ENCODE peak calls at places on chromosomes 13 and 19, in nine cellular contexts. Y is GM10248; A is dorsolateral prefrontal cortex; B is CD4-positive, alpha-beta T cell; X is CD8-positive, alpha-beta T cell; S is fibroblast of mammary gland; V is suprapubic skin; G is DND-41; U is right lobe of liver. E is an unnamed sample.

GRCh38 chr13:31965361-31966066 is 66.1 kb upstream of the FRY start:
- DNase-seq in A (no peak), Y (peak; percentile 46), U (no peak), G (no peak), V (no peak), X (no peak), B (no peak), S (no peak), E (peak; percentile 84)

GRCh38 chr13:74966814-74967213 is 515.2 kb downstream of the TBC1D4 start:
- DNase-seq in G (no peak), U (no peak), A (no peak), B (no peak), V (no peak), S (peak; percentile 12), Y (no peak), X (no peak), E (peak; percentile 69)

GRCh38 chr13:77370888-77371287 is 44.0 kb upstream of the MYCBP2 start:
- DNase-seq in X (no peak), U (no peak), V (no peak), B (no peak), G (no peak), A (no peak), Y (no peak), S (no peak), E (no peak)

GRCh38 chr13:51494151-51494550 is 41.3 kb upstream of the INTS6 start:
- DNase-seq in V (no peak), U (no peak), X (no peak), B (no peak), A (no peak), Y (no peak), S (peak; percentile 14), G (no peak), E (peak; percentile 67)

GRCh38 chr19:19559942-19560341 is 21.9 kb downstream of the CILP2 start:
- DNase-seq in X (no peak), A (no peak), V (no peak), S (no peak), U (no peak), Y (no peak), G (no peak), B (no peak), E (no peak)

GRCh38 chr19:677201-677600 is 1.0 kb downstream of the FSTL3 start:
- DNase-seq in V (no peak), G (no peak), B (no peak), X (no peak), A (peak; percentile 37), U (peak; percentile 42), Y (no peak), S (peak; percentile 85), E (peak; percentile 87)

GRCh38 chr13:37657134-37657533 is 58.6 kb upstream of the POSTN start:
- DNase-seq in Y (no peak), U (no peak), A (no peak), V (no peak), S (peak; percentile 69), X (no peak), B (no peak), G (no peak), E (peak; percentile 67)

GRCh38 chr19:3404324-3405260 is 38.2 kb downstream of the NFIC start:
- DNase-seq in Y (no peak), A (peak; percentile 85), S (peak; percentile 92), U (peak; percentile 83), V (peak; percentile 92), B (no peak), X (no peak), G (no peak), E (peak; percentile 92)

GRCh38 chr13:76425930-76426329 is 460.3 kb downstream of the KCTD12 start:
- DNase-seq in X (no peak), Y (no peak), S (peak; percentile 95), G (no peak), A (no peak), U (no peak), V (no peak), B (no peak), E (peak; percentile 85)

GRCh38 chr19:7505682-7506384 is 10.1 kb upstream of the ZNF358 start:
- DNase-seq in X (no peak), A (no peak), Y (peak; percentile 75), S (no peak), G (no peak), U (peak; percentile 45), V (no peak), B (no peak), E (no peak)

GRCh38 chr13:99655351-99656091 is 154.2 kb downstream of the TM9SF2 start:
- DNase-seq in U (peak; percentile 84), B (no peak), V (no peak), S (peak; percentile 79), G (no peak), X (no peak), Y (no peak), A (no peak), E (peak; percentile 21)

GRCh38 chr13:48161530-48162179 is 66.8 kb upstream of the MED4 start:
- DNase-seq in Y (no peak), S (no peak), B (no peak), A (no peak), G (no peak), X (no peak), V (peak; percentile 80), U (peak; percentile 50), E (no peak)

GRCh38 chr13:37984357-37984756 is 114.8 kb upstream of the TRPC4 start:
- DNase-seq in U (no peak), Y (no peak), B (no peak), V (no peak), S (peak; percentile 0), G (no peak), A (no peak), X (no peak), E (no peak)

GRCh38 chr13:95924389-95924994 is 128.7 kb downstream of the UGGT2 start:
- DNase-seq in G (no peak), U (no peak), Y (no peak), S (peak; percentile 77), X (no peak), V (no peak), A (no peak), B (no peak), E (peak; percentile 96)

GRCh38 chr19:35408284-35409171 is 37.7 kb downstream of the GPR42 start:
- DNase-seq in B (no peak), A (no peak), Y (peak; percentile 55), G (no peak), V (peak; percentile 41), X (no peak), S (no peak), U (no peak), E (no peak)

GRCh38 chr13:112820318-112820717 is 130.5 kb downstream of the ATP11A start:
- DNase-seq in V (peak; percentile 37), S (no peak), B (no peak), G (no peak), A (no peak), U (no peak), X (no peak), Y (no peak), E (no peak)

GRCh38 chr19:35262101-35262761 is 6.5 kb upstream of the USF2 start:
- DNase-seq in A (no peak), X (no peak), Y (peak; percentile 8), V (peak; percentile 54), S (no peak), B (no peak), U (no peak), G (no peak), E (no peak)

GRCh38 chr13:109785141-109785891 is 1.1 kb downstream of the IRS2 start:
- DNase-seq in B (peak; percentile 40), U (peak; percentile 64), A (no peak), Y (no peak), X (peak; percentile 41), S (peak; percentile 54), V (no peak), G (no peak), E (peak; percentile 85)

GRCh38 chr13:39600766-39601165 is 2.2 kb downstream of the LHFPL6 start:
- DNase-seq in Y (no peak), A (no peak), B (no peak), U (no peak), V (no peak), G (no peak), S (peak; percentile 48), X (no peak), E (peak; percentile 56)
- TF ChIP-seq CTCF in Y (no peak), A (peak; percentile 25), B (no peak), U (no peak), V (no peak), G (no peak), S (peak; percentile 42), X (no peak), E (peak; percentile 60)

GRCh38 chr19:46955813-46956371 is 63.7 kb upstream of the NPAS1 start:
- DNase-seq in U (no peak), S (no peak), B (no peak), G (peak; percentile 14), X (no peak), Y (no peak), V (no peak), A (no peak), E (no peak)
- TF ChIP-seq CTCF in U (no peak), S (no peak), B (no peak), G (no peak), X (no peak), Y (no peak), V (no peak), A (no peak), E (no peak)

GRCh38 chr13:102091231-102091630 is 310.6 kb downstream of the FGF14 start:
- DNase-seq in B (no peak), U (no peak), X (no peak), G (no peak), Y (no peak), S (peak; percentile 35), A (no peak), V (no peak), E (peak; percentile 56)
- TF ChIP-seq CTCF in B (no peak), U (no peak), X (no peak), G (peak; percentile 16), Y (no peak), S (no peak), A (no peak), V (no peak), E (peak; percentile 63)

GRCh38 chr19:16920816-16921529 is 32.2 kb downstream of the F2RL3 start:
- DNase-seq in X (no peak), B (no peak), U (no peak), V (no peak), A (no peak), Y (no peak), S (peak; percentile 91), G (no peak), E (peak; percentile 81)
- TF ChIP-seq CTCF in X (no peak), B (no peak), U (no peak), V (no peak), A (no peak), Y (no peak), S (no peak), G (no peak), E (no peak)

DNA sequence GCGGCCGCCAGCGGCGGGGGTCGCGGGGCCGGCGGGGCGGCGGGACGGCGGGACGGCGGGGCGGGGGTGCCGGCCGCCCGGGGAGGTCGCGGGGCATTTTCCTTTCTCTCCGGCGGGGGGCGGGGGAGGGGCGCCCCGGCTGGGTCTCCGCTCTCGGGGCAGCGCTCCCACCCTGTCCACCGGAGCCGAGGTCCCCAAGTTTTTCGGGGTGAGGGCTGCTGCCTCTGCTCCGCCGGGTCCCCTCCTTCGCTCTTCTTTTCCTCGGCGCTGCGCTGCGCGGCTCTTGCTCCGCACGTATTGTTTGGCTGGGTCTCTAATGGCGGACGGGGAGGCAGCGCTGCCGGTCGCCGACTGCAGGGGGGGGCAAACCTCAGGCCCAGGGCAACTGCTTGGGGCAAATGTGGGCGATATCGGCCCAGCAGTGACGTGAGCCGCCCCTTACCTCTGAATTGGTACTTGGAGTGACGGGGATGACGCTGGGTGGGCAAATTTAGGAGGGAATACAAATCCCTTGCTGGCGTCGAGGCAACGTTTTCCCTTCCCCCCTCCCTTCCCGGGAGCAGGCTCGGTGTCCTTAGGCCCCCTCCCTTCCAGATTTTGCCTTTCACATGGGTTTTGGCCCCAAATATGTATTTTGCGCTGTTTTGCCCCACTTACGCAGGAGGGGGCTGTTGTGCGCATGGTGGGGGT is 759 bp downstream of the ZMYM2 start:
- DNase-seq in X (peak; percentile 53), Y (peak; percentile 57), V (peak; percentile 84), G (peak; percentile 71), S (peak; percentile 29), U (peak; percentile 71), A (peak; percentile 42), B (peak; percentile 59), E (peak; percentile 51)
- TF ChIP-seq CTCF in X (no peak), Y (peak; percentile 8), V (peak; percentile 5), G (peak; percentile 35), S (no peak), U (peak; percentile 14), A (peak; percentile 18), B (no peak), E (peak; percentile 33)